ENCODE peak calls at places on chromosomes 2 and 18, in ten cellular contexts. I, B, E, G, O, T, M, C, U and H are unnamed samples.

GRCh38 chr2:159292157-159292556 is 5.7 kb upstream of the WDSUB1 start:
- DNase-seq in I (no peak), B (no peak), E (no peak), G (no peak), O (no peak), T (no peak), M (no peak), C (no peak), U (no peak), H (no peak)

GRCh38 chr2:68336192-68336591 is 16.4 kb upstream of the CNRIP1 start:
- DNase-seq in I (no peak), B (peak), E (no peak), G (no peak), O (no peak), T (no peak), M (no peak), C (no peak), U (peak), H (no peak)

GRCh38 chr2:715038-715437 is 37.8 kb upstream of the TMEM18 start:
- DNase-seq in I (no peak), B (no peak), E (no peak), G (no peak), O (no peak), T (no peak), M (no peak), C (no peak), U (no peak), H (no peak)

GRCh38 chr2:33812707-33813106 is 213.6 kb upstream of the FAM98A start:
- DNase-seq in I (no peak), B (peak), E (no peak), G (no peak), O (no peak), T (no peak), M (no peak), C (no peak), U (no peak), H (no peak)

GRCh38 chr18:28961669-28962228 is 784.8 kb upstream of the CDH2 start:
- DNase-seq in I (no peak), B (peak), E (no peak), G (no peak), O (no peak), T (peak), M (peak), C (no peak), U (peak), H (peak)

GRCh38 chr2:239239607-239240479 is 161.0 kb downstream of the HDAC4 start:
- DNase-seq in I (no peak), B (no peak), E (no peak), G (no peak), O (no peak), T (no peak), M (no peak), C (no peak), U (no peak), H (no peak)

GRCh38 chr2:101644842-101645383 is 52.6 kb upstream of the MAP4K4 start:
- DNase-seq in I (no peak), B (no peak), E (no peak), G (no peak), O (no peak), T (no peak), M (no peak), C (no peak), U (no peak), H (no peak)

GRCh38 chr2:25297738-25298137 is 44.0 kb downstream of the DNMT3A start:
- DNase-seq in I (no peak), B (no peak), E (no peak), G (no peak), O (no peak), T (no peak), M (no peak), C (no peak), U (no peak), H (no peak)

GRCh38 chr18:27845897-27846296 is 331.0 kb downstream of the CDH2 start:
- DNase-seq in I (no peak), B (peak), E (no peak), G (no peak), O (no peak), T (no peak), M (no peak), C (no peak), U (no peak), H (peak)

GRCh38 chr2:234978466-234979203 is 26.8 kb downstream of the SH3BP4 start:
- DNase-seq in I (no peak), B (peak), E (no peak), G (peak), O (peak), T (no peak), M (no peak), C (no peak), U (peak), H (no peak)

GRCh38 chr2:158988501-158988900 is 20.1 kb downstream of the TANC1 start:
- DNase-seq in I (no peak), B (no peak), E (no peak), G (no peak), O (no peak), T (no peak), M (no peak), C (no peak), U (no peak), H (no peak)

GRCh38 chr2:165793779-165794519 is at the start of gene GALNT3:
- DNase-seq in I (peak), B (no peak), E (peak), G (peak), O (peak), T (peak), M (no peak), C (peak), U (peak), H (no peak)

GRCh38 chr2:11710632-11711381 is 35.6 kb upstream of the LPIN1 start:
- DNase-seq in I (no peak), B (peak), E (no peak), G (no peak), O (peak), T (no peak), M (no peak), C (no peak), U (no peak), H (no peak)

GRCh38 chr2:20401495-20401855 is 45.4 kb upstream of the RHOB start:
- DNase-seq in I (no peak), B (no peak), E (no peak), G (no peak), O (no peak), T (no peak), M (no peak), C (no peak), U (peak), H (no peak)

GRCh38 chr2:111990856-111991255 is 64.2 kb upstream of the TMEM87B start:
- DNase-seq in I (no peak), B (no peak), E (no peak), G (no peak), O (no peak), T (no peak), M (no peak), C (no peak), U (peak), H (no peak)

GRCh38 chr2:209451209-209451822 is 27.5 kb downstream of the MAP2 start:
- DNase-seq in I (no peak), B (no peak), E (no peak), G (no peak), O (no peak), T (no peak), M (no peak), C (no peak), U (no peak), H (no peak)

GRCh38 chr2:197208841-197209240 is 101.7 kb downstream of the ANKRD44 start:
- DNase-seq in I (no peak), B (peak), E (no peak), G (no peak), O (no peak), T (no peak), M (no peak), C (no peak), U (peak), H (no peak)

GRCh38 chr2:40325111-40325510 is 126.8 kb downstream of the SLC8A1 start:
- DNase-seq in I (no peak), B (peak), E (no peak), G (no peak), O (no peak), T (no peak), M (no peak), C (no peak), U (no peak), H (no peak)

GRCh38 chr2:103459302-103459701 is 697.5 kb downstream of the TMEM182 start:
- DNase-seq in I (no peak), B (no peak), E (no peak), G (no peak), O (no peak), T (no peak), M (no peak), C (no peak), U (no peak), H (no peak)

GRCh38 chr18:3245853-3246635 is 1.6 kb upstream of the MYL12A start:
- DNase-seq in I (peak), B (peak), E (peak), G (peak), O (peak), T (peak), M (peak), C (peak), U (peak), H (peak)

GRCh38 chr18:677951-678363 is 20.5 kb downstream of the TYMS start:
- DNase-seq in I (no peak), B (peak), E (no peak), G (no peak), O (no peak), T (no peak), M (no peak), C (no peak), U (no peak), H (no peak)

DNA sequence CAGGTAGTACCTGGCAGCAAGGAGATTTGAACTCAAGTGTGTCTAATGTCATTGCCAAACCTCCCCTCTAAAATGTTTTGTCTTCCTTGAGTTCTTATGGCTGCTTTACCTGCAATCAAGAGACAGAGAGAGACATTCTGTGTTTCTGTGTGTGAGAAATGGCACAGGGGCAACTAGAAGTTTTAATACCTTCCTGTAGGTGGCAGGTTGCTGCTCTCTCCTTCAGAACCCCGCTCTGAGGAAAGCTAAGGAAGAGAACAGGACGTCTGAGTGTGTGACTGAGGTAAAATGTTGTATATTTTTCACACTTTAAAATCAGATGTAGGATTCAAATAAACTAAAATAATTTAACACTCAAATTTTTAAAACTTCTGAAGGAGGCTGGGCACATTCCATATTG is 19.2 kb downstream of the DTNA start:
- DNase-seq in I (no peak), B (peak), E (no peak), G (no peak), O (no peak), T (no peak), M (peak), C (no peak), U (peak), H (peak)
- H3K4me3 ChIP-seq in I (no peak), B (no peak), E (no peak), G (no peak), O (no peak), T (no peak), M (no peak), C (no peak), U (no peak), H (no peak)

GRCh38 chr2:232310690-232311089 is 67.9 kb upstream of the ALPP start:
- DNase-seq in I (no peak), B (no peak), E (no peak), G (no peak), O (no peak), T (no peak), M (no peak), C (no peak), U (no peak), H (no peak)
- H3K4me3 ChIP-seq in I (no peak), B (no peak), E (no peak), G (no peak), O (no peak), T (no peak), M (no peak), C (no peak), U (no peak), H (no peak)

GRCh38 chr18:9716780-9717563 is 8.9 kb downstream of the RAB31 start:
- DNase-seq in I (no peak), B (no peak), E (no peak), G (no peak), O (no peak), T (no peak), M (no peak), C (no peak), U (no peak), H (no peak)

GRCh38 chr18:9722691-9723090 is 14.6 kb downstream of the RAB31 start:
- DNase-seq in I (no peak), B (no peak), E (no peak), G (no peak), O (peak), T (no peak), M (no peak), C (no peak), U (peak), H (no peak)

GRCh38 chr18:9721893-9722515 is 13.9 kb downstream of the RAB31 start:
- DNase-seq in I (no peak), B (no peak), E (no peak), G (no peak), O (no peak), T (no peak), M (no peak), C (no peak), U (no peak), H (no peak)

GRCh38 chr18:9719421-9719981 is 11.4 kb downstream of the RAB31 start:
- DNase-seq in I (peak), B (peak), E (no peak), G (no peak), O (no peak), T (no peak), M (peak), C (no peak), U (peak), H (no peak)

DNA sequence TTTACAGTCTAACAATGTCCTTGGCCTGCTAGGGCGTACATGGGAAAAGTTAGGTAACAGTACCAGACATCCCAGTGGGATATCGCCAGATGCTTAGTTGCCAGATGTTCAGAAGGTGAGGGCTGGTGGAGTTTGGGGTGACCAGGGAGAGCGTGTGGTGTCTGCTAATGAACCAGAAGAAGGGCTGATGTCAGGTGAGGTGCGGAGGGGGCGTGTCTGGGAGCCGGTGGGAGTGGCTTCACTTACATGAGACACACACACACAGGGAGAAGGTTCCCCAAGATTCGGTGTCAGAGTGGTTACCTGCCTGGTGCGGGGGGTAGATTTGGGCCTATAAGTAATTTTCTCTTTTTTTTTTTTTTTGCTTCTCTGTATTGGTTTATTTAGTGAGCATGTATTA is 12.2 kb downstream of the RAB31 start:
- DNase-seq in I (no peak), B (no peak), E (no peak), G (no peak), O (no peak), T (no peak), M (no peak), C (no peak), U (no peak), H (no peak)
- H3K4me3 ChIP-seq in I (no peak), B (no peak), E (no peak), G (no peak), O (no peak), T (no peak), M (no peak), C (no peak), U (no peak), H (no peak)

GRCh38 chr2:219112070-219112421 is 48.6 kb downstream of the NHEJ1 start:
- DNase-seq in I (no peak), B (no peak), E (no peak), G (no peak), O (no peak), T (no peak), M (no peak), C (no peak), U (no peak), H (no peak)
- H3K4me3 ChIP-seq in I (no peak), B (no peak), E (no peak), G (no peak), O (no peak), T (no peak), M (no peak), C (no peak), U (no peak), H (no peak)

GRCh38 chr2:230318190-230319121 is 8.5 kb upstream of the SP140L start:
- DNase-seq in I (no peak), B (no peak), E (no peak), G (no peak), O (no peak), T (peak), M (no peak), C (no peak), U (no peak), H (no peak)
- H3K4me3 ChIP-seq in I (no peak), B (no peak), E (no peak), G (no peak), O (no peak), T (no peak), M (no peak), C (no peak), U (no peak), H (peak)

DNA sequence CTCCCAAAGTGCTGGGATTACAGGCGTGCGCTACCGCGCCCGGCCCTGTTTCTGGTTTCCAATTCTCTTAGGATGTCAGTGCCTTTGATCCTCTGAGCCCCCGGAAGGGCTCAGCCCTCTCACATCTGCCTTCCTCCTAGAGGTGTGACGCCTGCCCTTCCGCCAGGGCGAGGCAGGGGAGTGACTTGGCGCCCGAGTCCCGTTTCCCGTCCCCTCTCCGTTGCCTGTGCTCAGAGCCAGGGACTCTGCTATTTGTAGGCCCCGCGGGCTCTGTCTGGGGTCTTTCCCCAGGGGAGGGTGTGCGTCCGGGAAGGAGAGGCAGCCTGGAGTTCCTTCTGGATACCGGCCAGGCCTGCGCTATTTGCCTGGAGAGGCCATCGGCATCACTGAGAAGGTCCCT is 103.8 kb upstream of the TAF1B start:
- DNase-seq in I (peak), B (no peak), E (no peak), G (no peak), O (peak), T (peak), M (no peak), C (peak), U (no peak), H (no peak)
- H3K4me3 ChIP-seq in I (peak), B (no peak), E (peak), G (no peak), O (peak), T (peak), M (no peak), C (peak), U (no peak), H (no peak)

GRCh38 chr2:168245074-168245825 is 2.1 kb downstream of the STK39 start:
- DNase-seq in I (no peak), B (peak), E (no peak), G (no peak), O (no peak), T (no peak), M (no peak), C (no peak), U (peak), H (peak)
- H3K4me3 ChIP-seq in I (peak), B (peak), E (no peak), G (no peak), O (peak), T (no peak), M (peak), C (no peak), U (no peak), H (peak)

GRCh38 chr2:82498777-82499443 is 1960.2 kb downstream of the SUCLG1 start:
- DNase-seq in I (no peak), B (no peak), E (no peak), G (no peak), O (no peak), T (no peak), M (no peak), C (no peak), U (no peak), H (no peak)
- H3K4me3 ChIP-seq in I (no peak), B (no peak), E (no peak), G (no peak), O (no peak), T (no peak), M (no peak), C (no peak), U (no peak), H (no peak)

GRCh38 chr2:71452565-71452964 is 796 bp upstream of the DYSF start:
- DNase-seq in I (no peak), B (peak), E (no peak), G (no peak), O (no peak), T (peak), M (peak), C (peak), U (peak), H (peak)

GRCh38 chr2:71455741-71456569 is 2.6 kb downstream of the DYSF start:
- DNase-seq in I (no peak), B (peak), E (no peak), G (no peak), O (no peak), T (no peak), M (no peak), C (peak), U (no peak), H (peak)

GRCh38 chr2:71453404-71454220 is at the start of gene DYSF:
- DNase-seq in I (peak), B (peak), E (no peak), G (no peak), O (peak), T (no peak), M (no peak), C (peak), U (peak), H (no peak)

GRCh38 chr2:71455011-71455740 is 1.8 kb downstream of the DYSF start:
- DNase-seq in I (no peak), B (no peak), E (no peak), G (no peak), O (no peak), T (no peak), M (no peak), C (no peak), U (no peak), H (no peak)

GRCh38 chr2:71454221-71455010 is 1.1 kb downstream of the DYSF start:
- DNase-seq in I (no peak), B (no peak), E (no peak), G (no peak), O (no peak), T (no peak), M (no peak), C (peak), U (no peak), H (no peak)
- H3K4me3 ChIP-seq in I (peak), B (no peak), E (peak), G (no peak), O (peak), T (no peak), M (no peak), C (peak), U (no peak), H (no peak)